ENCODE peak calls at places on chromosomes 3 and 15, in eight cellular contexts. S is bronchial epithelial cell; P is cardiac fibroblast; L is BE2C; B is GM04504; X is stimulated activated CD8-positive, alpha-beta memory T cell treated with anti-CD3 and anti-CD28 coated beads, Interleukin-12 subunit alpha, Interleukin-12 subunit beta, amount 100 ng/mL, for 1 hour; W is nucleus accumbens; N is activated T-helper 1 cell treated with Interleukin-2 at 50 U/mL for 16 hours. I is an unnamed sample.
A peak's percentile ranks its signal among the peaks of the same experiment; 100 is the strongest.

GRCh38 chr3:149579161-149579560 is 78.7 kb downstream of the WWTR1 start:
- DNase-seq in W (no peak), N (no peak), S (no peak), X (no peak), B (no peak), L (no peak), P (no peak), I (no peak)

GRCh38 chr3:94360982-94361381 is 298.1 kb downstream of the NSUN3 start:
- DNase-seq in B (no peak), W (peak; percentile 19), P (peak; percentile 5), S (no peak), X (no peak), L (no peak), N (no peak), I (no peak)

GRCh38 chr15:72070817-72071447 is 47.0 kb downstream of the MYO9A start:
- DNase-seq in P (no peak), W (no peak), L (no peak), N (no peak), S (no peak), B (no peak), X (no peak), I (no peak)

GRCh38 chr15:98442379-98442833 is 205.9 kb upstream of the IGF1R start:
- DNase-seq in X (no peak), B (peak; percentile 56), S (peak; percentile 92), N (no peak), W (no peak), P (peak; percentile 78), L (peak; percentile 61), I (peak; percentile 75)

GRCh38 chr3:133408961-133409360 is 9.1 kb downstream of the BFSP2 start:
- DNase-seq in B (no peak), S (no peak), N (no peak), L (no peak), P (peak; percentile 57), W (no peak), X (no peak), I (no peak)

GRCh38 chr15:67869700-67870099 is 29.9 kb upstream of the RNU6-1 start:
- DNase-seq in S (no peak), P (no peak), W (no peak), L (no peak), N (no peak), X (no peak), B (no peak), I (no peak)

GRCh38 chr3:32815812-32816438 is 1.9 kb upstream of the TRIM71 start:
- DNase-seq in N (no peak), X (no peak), S (no peak), B (no peak), L (no peak), W (no peak), P (no peak), I (no peak)

GRCh38 chr3:162610261-162610660 is 1113.7 kb downstream of the OTOL1 start:
- DNase-seq in S (no peak), X (no peak), B (no peak), N (no peak), L (no peak), W (no peak), P (no peak), I (no peak)

GRCh38 chr3:63655519-63655918 is 3.0 kb downstream of the SNTN start:
- DNase-seq in P (peak; percentile 28), N (no peak), S (no peak), W (no peak), B (peak; percentile 64), X (no peak), L (no peak), I (no peak)

GRCh38 chr3:110815008-110815583 is 256.5 kb upstream of the NECTIN3 start:
- DNase-seq in S (peak; percentile 88), W (no peak), X (no peak), P (peak; percentile 80), L (no peak), N (no peak), B (peak; percentile 29), I (no peak)

GRCh38 chr3:119990888-119991287 is 103.4 kb downstream of the GSK3B start:
- DNase-seq in L (no peak), W (no peak), B (peak; percentile 12), X (no peak), S (peak; percentile 73), P (peak; percentile 21), N (no peak), I (no peak)

GRCh38 chr3:40557558-40558161 is 32.9 kb downstream of the ZNF621 start:
- DNase-seq in N (no peak), B (no peak), S (no peak), W (no peak), X (no peak), L (no peak), P (no peak), I (no peak)

GRCh38 chr15:48315041-48315440 is 16.2 kb upstream of the DUT start:
- DNase-seq in X (no peak), B (no peak), P (no peak), W (no peak), N (no peak), L (no peak), S (no peak), I (no peak)

GRCh38 chr15:40844543-40844981 is 714 bp downstream of the SPINT1 start:
- DNase-seq in W (no peak), X (no peak), B (no peak), P (peak; percentile 15), N (peak; percentile 4), L (no peak), S (no peak), I (peak; percentile 5)

GRCh38 chr15:82647835-82648256 is 683 bp upstream of the CPEB1 start:
- DNase-seq in P (no peak), B (no peak), L (no peak), W (no peak), S (no peak), N (peak; percentile 28), X (no peak), I (peak; percentile 83)

GRCh38 chr15:67080900-67081431 is 15.6 kb downstream of the SMAD3 start:
- DNase-seq in P (peak; percentile 75), L (no peak), W (no peak), B (peak; percentile 87), S (no peak), N (no peak), X (no peak), I (no peak)

GRCh38 chr3:107662109-107662477 is 139.3 kb downstream of the BBX start:
- DNase-seq in B (peak; percentile 54), N (no peak), W (no peak), X (no peak), S (peak; percentile 78), L (peak; percentile 18), P (peak; percentile 80), I (no peak)

GRCh38 chr3:149969945-149970715 is 565 bp downstream of the PFN2 start:
- DNase-seq in P (peak; percentile 89), L (peak; percentile 79), X (peak; percentile 67), B (peak; percentile 61), N (peak; percentile 58), W (peak; percentile 55), S (peak; percentile 80), I (peak; percentile 67)

GRCh38 chr15:58407786-58408185 is 24.0 kb upstream of the LIPC start:
- DNase-seq in B (no peak), N (no peak), P (no peak), S (no peak), X (no peak), L (no peak), W (no peak), I (no peak)

GRCh38 chr3:117553461-117553860 is 843.9 kb downstream of the TUSC7 start:
- DNase-seq in L (no peak), P (no peak), N (no peak), B (no peak), W (no peak), S (peak; percentile 72), X (no peak), I (no peak)

GRCh38 chr15:52184721-52185120 is 6.5 kb downstream of the GNB5 start:
- DNase-seq in N (no peak), X (no peak), W (no peak), B (no peak), L (no peak), S (no peak), P (no peak), I (no peak)

GRCh38 chr15:67945951-67946700 is 106.3 kb upstream of the RNU6-1 start:
- DNase-seq in B (no peak), S (peak; percentile 80), P (peak; percentile 66), X (no peak), W (no peak), N (no peak), L (peak; percentile 25), I (no peak)

GRCh38 chr15:89301304-89302089 is 33.1 kb downstream of the POLG start:
- DNase-seq in X (no peak), B (no peak), L (no peak), W (no peak), S (no peak), P (no peak), N (no peak), I (no peak)

GRCh38 chr15:36527512-36528162 is 51.8 kb upstream of the CDIN1 start:
- DNase-seq in W (no peak), X (no peak), S (no peak), N (no peak), P (no peak), L (no peak), B (no peak), I (no peak)

GRCh38 chr3:100640633-100641032 is 31.2 kb downstream of the ADGRG7 start:
- DNase-seq in B (no peak), L (no peak), N (no peak), W (no peak), P (no peak), S (no peak), X (no peak), I (no peak)

GRCh38 chr3:160804762-160805161 is 48.7 kb downstream of the PPM1L start:
- DNase-seq in B (no peak), X (no peak), P (peak; percentile 17), S (no peak), N (no peak), W (no peak), L (peak; percentile 66), I (no peak)

GRCh38 chr3:141331370-141332318 is 36.7 kb upstream of the ZBTB38 start:
- DNase-seq in X (no peak), P (peak; percentile 94), W (no peak), N (no peak), L (peak; percentile 88), S (peak; percentile 96), B (peak; percentile 89), I (no peak)

GRCh38 chr3:184377882-184378445 is at the start of gene THPO:
- DNase-seq in W (no peak), B (no peak), L (no peak), S (no peak), P (no peak), N (no peak), X (no peak), I (no peak)

GRCh38 chr3:101229681-101230080 is 90.7 kb downstream of the IMPG2 start:
- DNase-seq in B (no peak), P (peak; percentile 13), W (no peak), S (no peak), L (no peak), X (no peak), N (no peak), I (no peak)

GRCh38 chr3:191282262-191283215 is 46.7 kb upstream of the CCDC50 start:
- DNase-seq in L (no peak), B (no peak), S (no peak), P (peak; percentile 27), N (no peak), W (no peak), X (no peak), I (no peak)

GRCh38 chr3:77298405-77298804 is 258.5 kb downstream of the ROBO2 start:
- DNase-seq in W (no peak), S (no peak), B (no peak), L (no peak), X (no peak), N (no peak), P (no peak), I (no peak)

GRCh38 chr3:43638594-43639447 is 17.0 kb upstream of the ANO10 start:
- DNase-seq in S (peak; percentile 58), B (no peak), N (no peak), L (no peak), X (peak; percentile 10), W (no peak), P (no peak), I (no peak)

GRCh38 chr15:64792282-64792681 is 16.9 kb upstream of the RBPMS2 start:
- DNase-seq in N (no peak), S (peak; percentile 15), P (no peak), X (no peak), W (no peak), L (no peak), B (no peak), I (no peak)

GRCh38 chr15:45105586-45105985 is 8.4 kb downstream of the DUOX2 start:
- DNase-seq in W (no peak), L (no peak), P (no peak), B (no peak), S (no peak), N (no peak), X (no peak), I (no peak)

I was measured in naive thymus-derived CD8-positive, alpha-beta T cell.